ENCODE peak calls at places on chromosomes 16 and 17, in nine cellular contexts. One of them, this sample, is unnamed.

GRCh38 chr16:47475786-47476185 is 14.7 kb downstream of the PHKB start:
- DNase-seq in stimulated activated CD4-positive, alpha-beta T cell treated with anti-CD3 and anti-CD28 coated beads, Interleukin-12 subunit alpha, Interleukin-12 subunit beta, amount 100 ng/mL, for 4 hours: no peak
- DNase-seq in EH: peak; percentile 74
- DNase-seq in NCI-H1092 treated with DMSO at 0.1 percent for 48 hours: no peak
- DNase-seq in dorsolateral prefrontal cortex: no peak
- DNase-seq in suprapubic skin: no peak
- DNase-seq in left cardiac atrium: no peak
- DNase-seq in PC-9: no peak
- DNase-seq in RPMI7951: no peak
- DNase-seq in this sample: no peak

GRCh38 chr17:43958953-43959352 is 5.2 kb upstream of the PYY start:
- DNase-seq in dorsolateral prefrontal cortex: no peak
- DNase-seq in stimulated activated CD4-positive, alpha-beta T cell treated with anti-CD3 and anti-CD28 coated beads, Interleukin-12 subunit alpha, Interleukin-12 subunit beta, amount 100 ng/mL, for 4 hours: no peak
- DNase-seq in suprapubic skin: no peak
- DNase-seq in RPMI7951: no peak
- DNase-seq in NCI-H1092 treated with DMSO at 0.1 percent for 48 hours: no peak
- DNase-seq in EH: peak; percentile 44
- DNase-seq in PC-9: no peak
- DNase-seq in left cardiac atrium: no peak
- DNase-seq in this sample: no peak

GRCh38 chr17:10171581-10171981 is 26.8 kb downstream of the GAS7 start:
- DNase-seq in PC-9: no peak
- DNase-seq in stimulated activated CD4-positive, alpha-beta T cell treated with anti-CD3 and anti-CD28 coated beads, Interleukin-12 subunit alpha, Interleukin-12 subunit beta, amount 100 ng/mL, for 4 hours: no peak
- DNase-seq in suprapubic skin: no peak
- DNase-seq in RPMI7951: no peak
- DNase-seq in NCI-H1092 treated with DMSO at 0.1 percent for 48 hours: no peak
- DNase-seq in EH: peak; percentile 10
- DNase-seq in left cardiac atrium: no peak
- DNase-seq in dorsolateral prefrontal cortex: no peak
- DNase-seq in this sample: peak; percentile 77

GRCh38 chr17:42408076-42408475 is 15.0 kb downstream of the CAVIN1 start:
- DNase-seq in dorsolateral prefrontal cortex: peak; percentile 79
- DNase-seq in PC-9: no peak
- DNase-seq in suprapubic skin: no peak
- DNase-seq in EH: no peak
- DNase-seq in RPMI7951: peak; percentile 52
- DNase-seq in NCI-H1092 treated with DMSO at 0.1 percent for 48 hours: no peak
- DNase-seq in left cardiac atrium: peak; percentile 51
- DNase-seq in stimulated activated CD4-positive, alpha-beta T cell treated with anti-CD3 and anti-CD28 coated beads, Interleukin-12 subunit alpha, Interleukin-12 subunit beta, amount 100 ng/mL, for 4 hours: no peak
- DNase-seq in this sample: no peak

GRCh38 chr17:78132767-78133178 is 2.2 kb downstream of the TMC8 start:
- DNase-seq in PC-9: no peak
- DNase-seq in EH: no peak
- DNase-seq in left cardiac atrium: no peak
- DNase-seq in NCI-H1092 treated with DMSO at 0.1 percent for 48 hours: no peak
- DNase-seq in RPMI7951: no peak
- DNase-seq in stimulated activated CD4-positive, alpha-beta T cell treated with anti-CD3 and anti-CD28 coated beads, Interleukin-12 subunit alpha, Interleukin-12 subunit beta, amount 100 ng/mL, for 4 hours: no peak
- DNase-seq in dorsolateral prefrontal cortex: no peak
- DNase-seq in suprapubic skin: peak; percentile 62
- DNase-seq in this sample: no peak

GRCh38 chr16:80993293-80993691 is 13.4 kb downstream of the CMC2 start:
- DNase-seq in suprapubic skin: no peak
- DNase-seq in PC-9: peak; percentile 67
- DNase-seq in dorsolateral prefrontal cortex: no peak
- DNase-seq in RPMI7951: peak; percentile 86
- DNase-seq in stimulated activated CD4-positive, alpha-beta T cell treated with anti-CD3 and anti-CD28 coated beads, Interleukin-12 subunit alpha, Interleukin-12 subunit beta, amount 100 ng/mL, for 4 hours: no peak
- DNase-seq in EH: peak; percentile 94
- DNase-seq in left cardiac atrium: no peak
- DNase-seq in NCI-H1092 treated with DMSO at 0.1 percent for 48 hours: no peak
- DNase-seq in this sample: no peak

GRCh38 chr16:50021509-50021908 is 3.5 kb upstream of the CNEP1R1 start:
- DNase-seq in PC-9: no peak
- DNase-seq in dorsolateral prefrontal cortex: no peak
- DNase-seq in NCI-H1092 treated with DMSO at 0.1 percent for 48 hours: no peak
- DNase-seq in left cardiac atrium: no peak
- DNase-seq in suprapubic skin: no peak
- DNase-seq in stimulated activated CD4-positive, alpha-beta T cell treated with anti-CD3 and anti-CD28 coated beads, Interleukin-12 subunit alpha, Interleukin-12 subunit beta, amount 100 ng/mL, for 4 hours: no peak
- DNase-seq in RPMI7951: peak; percentile 10
- DNase-seq in EH: peak; percentile 15
- DNase-seq in this sample: peak; percentile 35

GRCh38 chr17:79789943-79790804 is 6.7 kb downstream of the CBX8 start:
- DNase-seq in suprapubic skin: no peak
- DNase-seq in stimulated activated CD4-positive, alpha-beta T cell treated with anti-CD3 and anti-CD28 coated beads, Interleukin-12 subunit alpha, Interleukin-12 subunit beta, amount 100 ng/mL, for 4 hours: peak; percentile 41
- DNase-seq in RPMI7951: no peak
- DNase-seq in NCI-H1092 treated with DMSO at 0.1 percent for 48 hours: peak; percentile 22
- DNase-seq in dorsolateral prefrontal cortex: no peak
- DNase-seq in left cardiac atrium: no peak
- DNase-seq in PC-9: peak; percentile 50
- DNase-seq in EH: peak; percentile 50
- DNase-seq in this sample: no peak

GRCh38 chr16:49986351-49987124 is 38.5 kb upstream of the CNEP1R1 start:
- DNase-seq in stimulated activated CD4-positive, alpha-beta T cell treated with anti-CD3 and anti-CD28 coated beads, Interleukin-12 subunit alpha, Interleukin-12 subunit beta, amount 100 ng/mL, for 4 hours: no peak
- DNase-seq in RPMI7951: peak; percentile 70
- DNase-seq in dorsolateral prefrontal cortex: no peak
- DNase-seq in suprapubic skin: no peak
- DNase-seq in PC-9: no peak
- DNase-seq in left cardiac atrium: peak; percentile 31
- DNase-seq in EH: peak; percentile 50
- DNase-seq in NCI-H1092 treated with DMSO at 0.1 percent for 48 hours: peak; percentile 45
- DNase-seq in this sample: no peak